ENCODE peak calls at places on chromosomes 16 and 17, in four cellular contexts. X is HFFc6; W is AG10803; S is stimulated activated CD8-positive, alpha-beta memory T cell treated with anti-CD3 and anti-CD28 coated beads, Interleukin-7, amount 100 ng/mL, for 4 hours. F is an unnamed sample.
A peak's percentile ranks its signal among the peaks of the same experiment; 100 is the strongest.

GRCh38 chr17:34364741-34365140 is 1.7 kb upstream of the CCL1 start:
- DNase-seq in S (no peak), W (no peak), X (no peak), F (no peak)

GRCh38 chr17:57461082-57461481 is 204.8 kb downstream of the MSI2 start:
- DNase-seq in X (peak; percentile 21), S (no peak), W (no peak), F (no peak)

GRCh38 chr16:86075488-86075785 is 176.5 kb downstream of the IRF8 start:
- DNase-seq in W (no peak), X (no peak), S (no peak), F (no peak)

GRCh38 chr16:54843424-54843750 is 87.3 kb upstream of the IRX5 start:
- DNase-seq in W (no peak), X (no peak), S (no peak), F (no peak)

GRCh38 chr16:54361813-54362212 is 75.2 kb upstream of the IRX3 start:
- DNase-seq in X (no peak), S (no peak), W (no peak), F (no peak)

GRCh38 chr17:52035336-52035915 is 123.1 kb downstream of the CA10 start:
- DNase-seq in S (no peak), X (no peak), W (no peak), F (no peak)

GRCh38 chr17:42725143-42725542 is 19.7 kb downstream of the EZH1 start:
- DNase-seq in W (no peak), X (no peak), S (no peak), F (no peak)

GRCh38 chr16:66728117-66728787 is 23.2 kb downstream of the DYNC1LI2 start:
- DNase-seq in W (peak; percentile 81), X (peak; percentile 67), S (no peak), F (peak; percentile 69)

GRCh38 chr16:84582958-84583516 is 34.8 kb downstream of the COTL1 start:
- DNase-seq in X (peak; percentile 52), S (no peak), W (peak; percentile 90), F (peak; percentile 76)

GRCh38 chr17:77163001-77163400 is 22.2 kb downstream of the SEC14L1 start:
- DNase-seq in X (no peak), S (no peak), W (no peak), F (no peak)

GRCh38 chr16:856811-857210 is 56.3 kb upstream of the GNG13 start:
- DNase-seq in S (no peak), W (no peak), X (no peak), F (no peak)

GRCh38 chr17:43945074-43945824 is 3.0 kb upstream of the PPY start:
- DNase-seq in W (peak; percentile 48), S (no peak), X (peak; percentile 42), F (peak; percentile 62)

GRCh38 chr16:84093120-84093878 is 23.4 kb downstream of the MBTPS1 start:
- DNase-seq in X (no peak), W (no peak), S (no peak), F (no peak)

GRCh38 chr17:82475458-82475857 is 16.9 kb downstream of the NARF start:
- DNase-seq in X (no peak), W (no peak), S (no peak), F (no peak)

GRCh38 chr17:1299729-1300579 is 20.5 kb downstream of the TRARG1 start:
- DNase-seq in W (no peak), S (no peak), X (no peak), F (no peak)

GRCh38 chr17:6084226-6085161 is 14.3 kb downstream of the WSCD1 start:
- DNase-seq in W (no peak), S (no peak), X (no peak), F (peak; percentile 11)

GRCh38 chr17:17985555-17985954 is 12.9 kb downstream of the DRC3 start:
- DNase-seq in W (no peak), S (no peak), X (no peak), F (no peak)

GRCh38 chr16:49482690-49483089 is 109.1 kb downstream of the C16orf78 start:
- DNase-seq in S (no peak), W (no peak), X (no peak), F (no peak)

GRCh38 chr16:27748868-27749546 is 199.1 kb downstream of the KATNIP start:
- DNase-seq in X (peak; percentile 95), S (peak; percentile 4), W (peak; percentile 88), F (peak; percentile 78)

GRCh38 chr16:72199938-72200337 is 28.0 kb upstream of the PMFBP1 start:
- DNase-seq in S (no peak), X (no peak), W (no peak), F (no peak)

GRCh38 chr17:56125830-56126819 is 27.1 kb upstream of the ANKFN1 start:
- DNase-seq in W (peak; percentile 85), S (no peak), X (peak; percentile 85), F (peak; percentile 48)

GRCh38 chr17:57215317-57215716 is 41.0 kb upstream of the MSI2 start:
- DNase-seq in S (no peak), W (no peak), X (peak; percentile 28), F (peak; percentile 56)

GRCh38 chr16:89371968-89372634 is 118.3 kb downstream of the ANKRD11 start:
- DNase-seq in S (no peak), W (no peak), X (no peak), F (no peak)

GRCh38 chr16:64865037-64865696 is 256.7 kb downstream of the CDH11 start:
- DNase-seq in S (no peak), X (no peak), W (no peak), F (no peak)

GRCh38 chr16:67116388-67117311 is 6.9 kb downstream of the PHAF1 start:
- DNase-seq in X (no peak), W (peak; percentile 20), S (no peak), F (no peak)

GRCh38 chr16:17211797-17212196 is 259.0 kb downstream of the XYLT1 start:
- DNase-seq in W (no peak), X (peak; percentile 11), S (no peak), F (no peak)

GRCh38 chr16:15604460-15605390 is 38.2 kb downstream of the MARF1 start:
- DNase-seq in S (no peak), X (no peak), W (no peak), F (no peak)

GRCh38 chr17:77644181-77644972 is 314.1 kb upstream of the TNRC6C start:
- DNase-seq in X (no peak), S (no peak), W (no peak), F (no peak)

GRCh38 chr16:6880263-6880662 is 452.4 kb upstream of the RBFOX1 start:
- DNase-seq in S (no peak), X (no peak), W (no peak), F (no peak)

GRCh38 chr17:21378553-21378952 is 2.4 kb downstream of the KCNJ12 start:
- DNase-seq in X (no peak), W (no peak), S (no peak), F (no peak)

GRCh38 chr17:54530398-54530797 is 370.3 kb upstream of the TOM1L1 start:
- DNase-seq in S (no peak), X (no peak), W (no peak), F (no peak)

GRCh38 chr17:57565119-57565635 is 179.9 kb downstream of the CCDC182 start:
- DNase-seq in X (no peak), S (no peak), W (no peak), F (no peak)

GRCh38 chr17:17445296-17445924 is 31.4 kb upstream of the MED9 start:
- DNase-seq in S (no peak), W (no peak), X (no peak), F (no peak)

GRCh38 chr16:5615868-5616642 is 518.5 kb upstream of the EEF2KMT start:
- DNase-seq in S (no peak), X (peak; percentile 30), W (no peak), F (no peak)

GRCh38 chr16:5644132-5644531 is 546.5 kb upstream of the EEF2KMT start:
- DNase-seq in S (no peak), X (no peak), W (no peak), F (no peak)

F was measured in fibroblast of gingiva.